ENCODE peak calls at places on chromosomes 3 and 15, in seven cellular contexts. O, R, K, F, Q, W and X are unnamed samples.

GRCh38 chr3:18237251-18238005 is 187.7 kb downstream of the SATB1 start:
- DNase-seq in O (no peak), R (no peak), K (no peak), F (no peak), Q (no peak), W (no peak), X (no peak)

GRCh38 chr3:8608041-8608790 is 36.4 kb downstream of the SSUH2 start:
- DNase-seq in O (no peak), R (no peak), K (no peak), F (no peak), Q (no peak), W (no peak), X (no peak)

GRCh38 chr3:14301558-14301957 is 100.8 kb upstream of the SLC6A6 start:
- DNase-seq in O (peak; percentile 86), R (no peak), K (peak; percentile 45), F (peak; percentile 31), Q (no peak), W (no peak), X (no peak)

GRCh38 chr3:140238646-140239314 is 303.8 kb downstream of the CLSTN2 start:
- DNase-seq in O (no peak), R (no peak), K (no peak), F (no peak), Q (no peak), W (no peak), X (no peak)

GRCh38 chr3:184448321-184449160 is 68.7 kb downstream of the CHRD start:
- DNase-seq in O (peak; percentile 46), R (no peak), K (no peak), F (no peak), Q (no peak), W (no peak), X (no peak)

GRCh38 chr15:26729030-26729429 is 43.8 kb downstream of the GABRB3 start:
- DNase-seq in O (no peak), R (no peak), K (no peak), F (no peak), Q (no peak), W (no peak), X (no peak)

GRCh38 chr3:114879059-114880031 is 267.7 kb downstream of the ZBTB20 start:
- DNase-seq in O (no peak), R (no peak), K (no peak), F (no peak), Q (no peak), W (no peak), X (no peak)

GRCh38 chr15:95261546-95261945 is 1030.2 kb downstream of the MCTP2 start:
- DNase-seq in O (no peak), R (no peak), K (no peak), F (no peak), Q (no peak), W (no peak), X (no peak)

GRCh38 chr3:20043398-20043797 is 3.2 kb downstream of the KAT2B start:
- DNase-seq in O (peak; percentile 92), R (peak; percentile 91), K (no peak), F (peak; percentile 93), Q (no peak), W (no peak), X (peak; percentile 90)

DNA sequence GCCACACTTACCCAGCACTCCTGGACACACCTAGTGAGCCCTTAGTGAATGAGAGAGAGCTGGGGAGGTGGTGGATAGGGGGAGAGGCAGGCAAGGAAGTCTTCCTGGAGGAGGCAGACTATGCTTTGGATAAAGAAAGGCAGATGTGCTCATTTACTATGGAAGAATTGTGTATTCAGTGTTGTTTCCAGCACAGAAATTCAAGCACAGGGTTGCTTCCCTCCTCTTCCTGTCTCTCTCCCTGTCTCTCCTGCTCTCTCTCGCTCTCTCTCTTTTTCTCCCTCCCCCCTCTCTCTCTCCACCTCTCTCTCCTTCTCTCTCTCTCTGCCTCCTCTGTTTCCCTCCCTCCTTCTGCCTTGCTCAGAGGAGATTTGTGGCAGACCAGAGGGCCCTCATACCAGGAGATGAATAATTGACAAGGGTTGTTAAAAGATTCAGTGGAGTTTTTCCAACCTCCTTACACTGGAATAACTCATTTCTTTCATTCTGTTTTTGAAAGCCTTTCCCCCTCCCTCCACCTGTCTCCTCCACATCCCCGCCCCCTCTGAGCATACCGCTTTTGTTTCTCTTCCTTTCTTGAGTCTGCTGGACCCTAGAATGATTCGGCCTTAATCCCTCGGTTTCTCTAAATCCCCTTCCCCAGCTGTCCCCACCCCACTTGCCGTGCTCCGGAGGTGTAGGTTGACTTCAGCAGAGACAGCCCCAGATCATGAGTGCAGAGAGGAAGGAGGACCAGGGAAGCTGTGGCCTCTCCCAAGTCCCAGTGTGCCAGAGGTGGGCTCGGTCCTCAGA is 65.7 kb downstream of the CCDC33 start:
- DNase-seq in O (no peak), R (no peak), K (peak; percentile 41), F (no peak), Q (no peak), W (no peak), X (no peak)
- TF ChIP-seq POLR2AphosphoS5 in O (no peak), R (no peak), K (no peak), F (no peak), Q (no peak), W (no peak), X (no peak)

GRCh38 chr15:24146251-24146650 is 459.1 kb upstream of the NDN start:
- DNase-seq in O (no peak), R (no peak), K (no peak), F (no peak), Q (no peak), W (no peak), X (no peak)
- TF ChIP-seq POLR2AphosphoS5 in O (no peak), R (no peak), K (no peak), F (no peak), Q (no peak), W (no peak), X (no peak)

DNA sequence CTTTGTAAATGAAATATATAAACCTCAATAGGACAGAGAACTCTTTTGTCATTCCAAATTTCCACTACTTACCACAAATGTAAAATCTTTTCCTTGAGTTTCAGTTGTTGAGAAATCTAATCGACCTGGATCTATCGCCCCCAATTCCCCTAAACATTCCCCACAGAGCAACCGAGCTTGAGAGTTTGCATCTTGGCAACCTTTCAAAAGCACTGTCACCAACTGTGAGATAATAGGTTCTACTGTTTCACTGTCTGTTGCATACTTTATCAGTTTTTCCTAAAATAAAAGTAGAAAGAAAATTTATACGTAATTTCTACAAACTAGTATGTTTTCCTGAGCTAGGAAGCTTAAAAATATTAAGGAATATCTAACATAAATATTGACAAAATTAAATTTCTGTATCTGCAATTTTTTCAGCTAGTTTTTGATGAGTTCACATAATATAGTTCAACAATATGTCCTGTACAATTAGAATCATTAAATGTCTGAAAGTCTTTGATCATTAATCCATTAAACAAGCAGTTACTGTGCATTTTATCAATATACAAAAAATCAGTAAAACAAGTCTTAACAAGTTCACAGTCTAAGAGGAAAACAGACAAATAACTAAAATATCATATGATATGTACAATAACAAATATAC is 54.5 kb downstream of the ATR start:
- DNase-seq in O (no peak), R (no peak), K (no peak), F (no peak), Q (no peak), W (no peak), X (no peak)
- TF ChIP-seq POLR2AphosphoS5 in O (no peak), R (no peak), K (no peak), F (no peak), Q (no peak), W (no peak), X (no peak)

DNA sequence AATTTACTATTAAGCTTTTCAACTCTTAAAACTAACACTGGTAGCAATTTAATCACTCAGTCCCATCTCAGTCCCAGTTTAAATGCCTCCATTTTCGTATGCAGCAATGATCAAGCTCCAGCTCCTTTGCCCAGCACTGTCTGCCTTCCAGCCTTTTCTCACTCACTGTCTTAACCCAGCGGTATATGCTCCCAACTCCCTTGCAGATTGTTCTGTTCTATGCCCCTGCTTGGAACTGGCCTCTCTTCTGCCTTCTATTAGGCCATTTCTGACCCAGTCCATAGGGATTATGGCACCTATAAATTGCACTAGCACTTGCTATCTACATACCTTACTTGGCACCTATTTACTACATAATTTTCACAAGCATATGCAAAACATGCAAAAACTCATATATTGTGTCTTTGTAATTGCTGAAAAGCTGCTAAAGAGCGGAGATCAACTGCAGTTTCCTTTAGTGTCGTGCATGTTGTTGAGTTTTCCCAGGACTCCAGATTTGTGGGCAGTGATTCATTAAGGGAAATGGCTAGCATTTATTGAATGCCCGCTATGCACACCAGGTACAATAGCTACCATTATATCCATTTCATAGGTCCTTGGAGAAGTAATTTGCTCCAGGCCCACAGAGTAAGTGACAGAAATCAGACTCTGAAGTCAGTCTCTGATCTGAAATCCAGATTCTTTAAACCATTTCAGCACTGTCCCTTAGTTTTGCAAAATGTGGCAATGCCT is 24.4 kb downstream of the CRBN start:
- DNase-seq in O (no peak), R (no peak), K (no peak), F (no peak), Q (no peak), W (no peak), X (no peak)
- TF ChIP-seq POLR2AphosphoS5 in O (no peak), R (no peak), K (no peak), F (no peak), Q (peak; percentile 26), W (no peak), X (no peak)

GRCh38 chr3:177425042-177425441 is 227.8 kb upstream of the TBL1XR1 start:
- DNase-seq in O (no peak), R (no peak), K (no peak), F (no peak), Q (no peak), W (no peak), X (no peak)
- TF ChIP-seq POLR2AphosphoS5 in O (no peak), R (no peak), K (no peak), F (no peak), Q (no peak), W (no peak), X (no peak)

GRCh38 chr3:131597816-131598215 is 95.0 kb upstream of the MRPL3 start:
- DNase-seq in O (no peak), R (no peak), K (no peak), F (no peak), Q (no peak), W (no peak), X (no peak)

GRCh38 chr3:131596884-131597283 is 94.1 kb upstream of the MRPL3 start:
- DNase-seq in O (no peak), R (no peak), K (no peak), F (no peak), Q (no peak), W (no peak), X (no peak)

GRCh38 chr3:131602011-131602779 is 99.4 kb upstream of the MRPL3 start:
- DNase-seq in O (no peak), R (no peak), K (no peak), F (no peak), Q (no peak), W (no peak), X (no peak)
- TF ChIP-seq POLR2AphosphoS5 in O (no peak), R (no peak), K (no peak), F (no peak), Q (no peak), W (no peak), X (no peak)

GRCh38 chr15:31262901-31263671 is 63.5 kb upstream of the KLF13 start:
- DNase-seq in O (peak; percentile 67), R (peak; percentile 76), K (no peak), F (peak; percentile 57), Q (peak; percentile 56), W (no peak), X (peak; percentile 89)
- TF ChIP-seq POLR2AphosphoS5 in O (no peak), R (no peak), K (no peak), F (no peak), Q (peak; percentile 45), W (no peak), X (peak; percentile 40)